ENCODE peak calls at places on chromosomes 3 and 15, in four cellular contexts. E, F, N and D are unnamed samples.

GRCh38 chr3:189947068-189947467 is 173.6 kb downstream of the P3H2 start:
- DNase-seq in E (no peak), F (no peak), N (no peak), D (no peak)

GRCh38 chr3:118808743-118809142 is 225.9 kb downstream of the IGSF11 start:
- DNase-seq in E (no peak), F (no peak), N (peak; percentile 3), D (no peak)

GRCh38 chr3:193776626-193777025 is 183.6 kb downstream of the OPA1 start:
- DNase-seq in E (no peak), F (no peak), N (no peak), D (no peak)

GRCh38 chr3:32577174-32577573 is 6.5 kb upstream of the DYNC1LI1 start:
- DNase-seq in E (no peak), F (no peak), N (no peak), D (no peak)

GRCh38 chr3:37223084-37223975 is 48.9 kb upstream of the LRRFIP2 start:
- DNase-seq in E (no peak), F (no peak), N (peak; percentile 29), D (no peak)

GRCh38 chr3:174002543-174002942 is 605.0 kb downstream of the NLGN1 start:
- DNase-seq in E (no peak), F (no peak), N (peak; percentile 1), D (no peak)

GRCh38 chr3:52469001-52469400 is 13.6 kb downstream of the NISCH start:
- DNase-seq in E (no peak), F (no peak), N (no peak), D (no peak)

GRCh38 chr3:13142552-13143380 is 69.5 kb upstream of the IQSEC1 start:
- DNase-seq in E (no peak), F (no peak), N (peak; percentile 39), D (no peak)

GRCh38 chr3:7484636-7485035 is 623.7 kb downstream of the GRM7 start:
- DNase-seq in E (no peak), F (no peak), N (no peak), D (no peak)

GRCh38 chr3:136343873-136344281 is 93.7 kb downstream of the PCCB start:
- DNase-seq in E (peak; percentile 57), F (peak; percentile 69), N (peak; percentile 57), D (no peak)

GRCh38 chr3:10155123-10155472 is 9.6 kb upstream of the IRAK2 start:
- DNase-seq in E (no peak), F (no peak), N (no peak), D (no peak)

GRCh38 chr3:40523781-40524180 is 979 bp upstream of the ZNF621 start:
- DNase-seq in E (no peak), F (peak; percentile 20), N (no peak), D (no peak)

GRCh38 chr3:112654979-112655378 is 14.0 kb upstream of the CCDC80 start:
- DNase-seq in E (no peak), F (no peak), N (no peak), D (no peak)

GRCh38 chr3:13553686-13554085 is 4.8 kb downstream of the FBLN2 start:
- DNase-seq in E (no peak), F (no peak), N (no peak), D (no peak)

GRCh38 chr3:114380233-114380645 is 86.4 kb downstream of the TIGIT start:
- DNase-seq in E (no peak), F (no peak), N (no peak), D (peak; percentile 44)

GRCh38 chr15:69573815-69574472 is 121.3 kb downstream of the RPLP1 start:
- DNase-seq in E (no peak), F (no peak), N (no peak), D (no peak)

GRCh38 chr15:77180757-77181156 is 109.8 kb upstream of the TSPAN3 start:
- DNase-seq in E (no peak), F (no peak), N (no peak), D (no peak)

GRCh38 chr3:69087030-69087791 is 2.5 kb downstream of the ARL6IP5 start:
- DNase-seq in E (no peak), F (no peak), N (no peak), D (no peak)

GRCh38 chr15:52008698-52009434 is 10.2 kb upstream of the MAPK6 start:
- DNase-seq in E (peak; percentile 19), F (no peak), N (peak; percentile 97), D (no peak)

GRCh38 chr3:24272875-24273274 is 221.8 kb downstream of the THRB start:
- DNase-seq in E (no peak), F (no peak), N (peak; percentile 31), D (no peak)

GRCh38 chr3:38454179-38454883 is 641 bp downstream of the ACVR2B start:
- DNase-seq in E (peak; percentile 82), F (peak; percentile 68), N (no peak), D (no peak)

DNA sequence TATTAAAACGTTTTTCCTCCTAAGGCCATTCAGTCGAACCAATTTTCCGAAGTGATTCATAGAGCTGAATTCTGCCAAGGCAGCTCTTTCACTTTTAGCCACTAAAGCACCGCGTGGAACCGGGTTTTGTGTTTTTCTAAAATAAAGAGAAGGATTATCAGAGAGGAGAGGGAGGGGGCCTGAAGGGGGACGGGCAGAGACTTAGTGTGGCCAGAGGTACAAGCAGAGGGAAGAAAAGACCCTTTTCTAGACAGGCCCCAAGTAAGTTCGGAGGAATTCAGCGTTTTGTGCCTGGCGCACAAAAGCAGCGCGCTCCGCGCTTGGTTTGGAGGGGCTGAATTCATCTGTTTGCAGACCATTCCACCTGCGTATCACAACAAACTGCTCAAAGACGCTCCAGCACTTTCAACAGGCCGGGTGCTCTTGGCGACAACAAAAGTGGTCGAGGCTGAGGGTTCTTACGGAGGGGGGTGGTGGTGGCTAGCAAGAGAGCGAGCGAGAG is 1.1 kb upstream of the FEZF2 start:
- DNase-seq in E (no peak), F (peak; percentile 27), N (no peak), D (no peak)
- TF ChIP-seq ELF1 in E (no peak), F (no peak), N (no peak), D (no peak)

DNA sequence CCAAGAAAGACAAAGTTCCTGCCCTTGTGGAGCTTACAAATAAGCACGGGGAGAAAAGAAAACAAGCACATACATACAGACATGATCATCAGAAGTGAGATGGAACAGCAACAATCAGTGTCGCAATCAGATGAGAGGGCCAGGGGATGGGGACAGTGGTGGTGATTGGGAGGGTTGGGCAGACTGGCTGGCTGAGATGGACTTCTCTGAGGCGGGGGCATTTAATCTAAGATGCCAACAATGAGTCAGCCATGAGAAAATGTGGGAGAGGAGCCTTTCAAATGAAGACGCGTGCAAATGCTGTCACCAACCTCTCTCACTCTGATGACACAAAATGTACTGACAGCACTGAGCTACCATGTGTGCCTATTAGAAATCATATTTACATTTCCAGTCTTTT is 81.4 kb downstream of the NCEH1 start:
- DNase-seq in E (no peak), F (no peak), N (no peak), D (no peak)
- TF ChIP-seq ELF1 in E (no peak), F (no peak), N (no peak), D (no peak)

GRCh38 chr15:42693496-42693895 is 43.4 kb downstream of the CDAN1 start:
- DNase-seq in E (no peak), F (no peak), N (no peak), D (no peak)

GRCh38 chr15:42691308-42691707 is 45.6 kb downstream of the CDAN1 start:
- DNase-seq in E (no peak), F (no peak), N (no peak), D (no peak)

GRCh38 chr15:42692997-42693396 is 43.9 kb downstream of the CDAN1 start:
- DNase-seq in E (no peak), F (no peak), N (no peak), D (no peak)

GRCh38 chr15:42692536-42692935 is 44.4 kb downstream of the CDAN1 start:
- DNase-seq in E (no peak), F (no peak), N (no peak), D (no peak)

GRCh38 chr15:42691770-42692169 is 45.2 kb downstream of the CDAN1 start:
- DNase-seq in E (no peak), F (no peak), N (no peak), D (no peak)
- TF ChIP-seq ELF1 in E (no peak), F (no peak), N (no peak), D (no peak)

GRCh38 chr15:58590236-58590635 is 158.4 kb downstream of the LIPC start:
- DNase-seq in E (no peak), F (no peak), N (no peak), D (no peak)

GRCh38 chr15:58593870-58594269 is 155.6 kb downstream of the ADAM10 start:
- DNase-seq in E (no peak), F (no peak), N (no peak), D (no peak)

GRCh38 chr15:58588096-58588495 is 156.3 kb downstream of the LIPC start:
- DNase-seq in E (no peak), F (no peak), N (no peak), D (no peak)

GRCh38 chr15:58589047-58589446 is 157.3 kb downstream of the LIPC start:
- DNase-seq in E (no peak), F (no peak), N (no peak), D (no peak)

GRCh38 chr15:58590901-58591300 is 158.6 kb downstream of the ADAM10 start:
- DNase-seq in E (no peak), F (no peak), N (no peak), D (no peak)
- TF ChIP-seq ELF1 in E (no peak), F (no peak), N (no peak), D (no peak)

GRCh38 chr15:60326824-60327654 is 70.7 kb downstream of the ANXA2 start:
- DNase-seq in E (peak; percentile 41), F (peak; percentile 40), N (peak; percentile 50), D (peak; percentile 47)
- TF ChIP-seq ELF1 in E (no peak), F (no peak), N (no peak), D (no peak)

GRCh38 chr15:33016405-33017024 is 178.0 kb downstream of the FMN1 start:
- DNase-seq in E (no peak), F (no peak), N (no peak), D (no peak)
- TF ChIP-seq ELF1 in E (no peak), F (no peak), N (no peak), D (no peak)

GRCh38 chr3:27715454-27715806 is 6.7 kb downstream of the EOMES start:
- DNase-seq in E (no peak), F (no peak), N (no peak), D (no peak)

GRCh38 chr3:27718459-27718858 is 3.7 kb downstream of the EOMES start:
- DNase-seq in E (no peak), F (no peak), N (no peak), D (no peak)

GRCh38 chr3:27716309-27716708 is 5.8 kb downstream of the EOMES start:
- DNase-seq in E (no peak), F (no peak), N (no peak), D (no peak)

GRCh38 chr3:27715863-27716262 is 6.3 kb downstream of the EOMES start:
- DNase-seq in E (no peak), F (no peak), N (no peak), D (no peak)

DNA sequence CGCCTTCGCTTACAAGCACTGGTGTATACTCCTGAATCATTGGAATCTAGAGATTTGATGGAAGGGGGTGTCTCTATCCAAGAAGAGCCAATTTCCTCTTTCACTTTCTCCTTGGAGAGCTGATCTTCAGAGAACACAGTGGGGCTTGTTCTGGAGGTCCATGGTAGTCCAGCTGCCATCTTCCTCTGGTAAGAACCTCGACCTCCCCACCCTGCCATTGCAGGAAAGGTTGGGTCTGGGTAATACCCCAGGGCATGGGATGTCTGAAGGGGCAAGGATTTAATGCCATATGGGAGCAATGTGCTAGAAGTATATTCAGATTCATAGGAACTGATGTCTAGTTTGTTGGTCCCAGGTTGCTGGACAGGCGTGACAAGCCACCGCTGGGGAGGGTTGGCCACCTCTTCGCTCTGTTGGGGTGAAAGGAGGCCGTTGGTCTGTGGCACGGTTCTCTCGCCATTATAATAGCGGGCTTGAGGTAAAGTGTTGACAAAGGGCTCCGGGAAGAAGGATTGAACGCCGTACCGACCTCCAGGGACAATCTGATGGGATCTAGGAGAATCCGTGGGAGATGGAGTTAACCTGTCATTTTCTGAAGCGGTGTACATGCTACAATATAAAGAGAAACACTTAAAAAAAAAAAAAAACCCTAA is 4.8 kb downstream of the EOMES start:
- DNase-seq in E (no peak), F (no peak), N (no peak), D (no peak)
- TF ChIP-seq ELF1 in E (no peak), F (no peak), N (no peak), D (no peak)